ENCODE peak calls at places on chromosome 22, in five cellular contexts. X, C, U, Z and V are unnamed samples.

GRCh38 chr22:30430933-30431332 is 5.4 kb downstream of the MTFP1 start:
- DNase-seq in X (no peak), C (no peak), U (no peak), Z (no peak), V (no peak)

GRCh38 chr22:25069758-25070461 is 117.4 kb downstream of the KIAA1671 start:
- DNase-seq in X (no peak), C (no peak), U (peak; percentile 36), Z (no peak), V (no peak)

GRCh38 chr22:37278261-37278660 is 4.0 kb upstream of the CYTH4 start:
- DNase-seq in X (no peak), C (no peak), U (no peak), Z (no peak), V (no peak)

GRCh38 chr22:38628444-38628843 is 27.7 kb downstream of the FAM227A start:
- DNase-seq in X (no peak), C (no peak), U (no peak), Z (no peak), V (no peak)

GRCh38 chr22:17786435-17787158 is 12.3 kb upstream of the BID start:
- DNase-seq in X (peak; percentile 66), C (peak; percentile 72), U (no peak), Z (no peak), V (no peak)

GRCh38 chr22:18071968-18072310 is 5.9 kb upstream of the PEX26 start:
- DNase-seq in X (no peak), C (no peak), U (no peak), Z (no peak), V (no peak)

GRCh38 chr22:19325296-19325950 is 33.9 kb upstream of the CLTCL1 start:
- DNase-seq in X (no peak), C (no peak), U (no peak), Z (no peak), V (no peak)

GRCh38 chr22:27329471-27329870 is 472.1 kb downstream of the MN1 start:
- DNase-seq in X (no peak), C (no peak), U (no peak), Z (no peak), V (no peak)

GRCh38 chr22:19873138-19873959 is 18.7 kb upstream of the GNB1L start:
- DNase-seq in X (no peak), C (no peak), U (peak; percentile 1), Z (no peak), V (no peak)

GRCh38 chr22:37804502-37804885 is 3.2 kb upstream of the GCAT start:
- DNase-seq in X (no peak), C (no peak), U (no peak), Z (no peak), V (no peak)

GRCh38 chr22:24954856-24955255 is 2.3 kb downstream of the KIAA1671 start:
- DNase-seq in X (no peak), C (no peak), U (no peak), Z (no peak), V (no peak)